ENCODE peak calls at places on chromosome 1, in four cellular contexts. One of them, this sample, is unnamed.

GRCh38 chr1:181522864-181523263 is 39.5 kb downstream of the CACNA1E start:
- DNase-seq in kidney tubule cell: no peak
- DNase-seq in lung: no peak
- DNase-seq in stimulated activated CD4-positive, alpha-beta T cell treated with anti-CD3 and anti-CD28 coated beads, Interleukin-4, amount 100 ng/mL, for 24 hours: no peak
- DNase-seq in this sample: no peak

GRCh38 chr1:25793585-25794170 is 6.3 kb upstream of the SELENON start:
- DNase-seq in kidney tubule cell: no peak
- DNase-seq in lung: no peak
- DNase-seq in stimulated activated CD4-positive, alpha-beta T cell treated with anti-CD3 and anti-CD28 coated beads, Interleukin-4, amount 100 ng/mL, for 24 hours: no peak
- DNase-seq in this sample: no peak

GRCh38 chr1:16387201-16388185 is 20.5 kb downstream of the SZRD1 start:
- DNase-seq in kidney tubule cell: no peak
- DNase-seq in lung: peak
- DNase-seq in stimulated activated CD4-positive, alpha-beta T cell treated with anti-CD3 and anti-CD28 coated beads, Interleukin-4, amount 100 ng/mL, for 24 hours: no peak
- DNase-seq in this sample: no peak

GRCh38 chr1:55400560-55400959 is 185.4 kb upstream of the USP24 start:
- DNase-seq in kidney tubule cell: no peak
- DNase-seq in lung: no peak
- DNase-seq in stimulated activated CD4-positive, alpha-beta T cell treated with anti-CD3 and anti-CD28 coated beads, Interleukin-4, amount 100 ng/mL, for 24 hours: no peak
- DNase-seq in this sample: no peak

GRCh38 chr1:197675475-197676324 is 99.6 kb downstream of the DENND1B start:
- DNase-seq in kidney tubule cell: no peak
- DNase-seq in lung: no peak
- DNase-seq in stimulated activated CD4-positive, alpha-beta T cell treated with anti-CD3 and anti-CD28 coated beads, Interleukin-4, amount 100 ng/mL, for 24 hours: no peak
- DNase-seq in this sample: peak

GRCh38 chr1:159250817-159251216 is 46.1 kb downstream of the ACKR1 start:
- DNase-seq in kidney tubule cell: no peak
- DNase-seq in lung: no peak
- DNase-seq in stimulated activated CD4-positive, alpha-beta T cell treated with anti-CD3 and anti-CD28 coated beads, Interleukin-4, amount 100 ng/mL, for 24 hours: no peak
- DNase-seq in this sample: no peak

GRCh38 chr1:11293856-11294255 is 20.9 kb downstream of the UBIAD1 start:
- DNase-seq in kidney tubule cell: no peak
- DNase-seq in lung: no peak
- DNase-seq in stimulated activated CD4-positive, alpha-beta T cell treated with anti-CD3 and anti-CD28 coated beads, Interleukin-4, amount 100 ng/mL, for 24 hours: no peak
- DNase-seq in this sample: no peak

GRCh38 chr1:241229216-241229615 is 127.8 kb downstream of the RGS7 start:
- DNase-seq in kidney tubule cell: peak
- DNase-seq in lung: no peak
- DNase-seq in stimulated activated CD4-positive, alpha-beta T cell treated with anti-CD3 and anti-CD28 coated beads, Interleukin-4, amount 100 ng/mL, for 24 hours: no peak
- DNase-seq in this sample: peak

GRCh38 chr1:217433664-217434063 is 197.2 kb downstream of the GPATCH2 start:
- DNase-seq in kidney tubule cell: no peak
- DNase-seq in lung: no peak
- DNase-seq in stimulated activated CD4-positive, alpha-beta T cell treated with anti-CD3 and anti-CD28 coated beads, Interleukin-4, amount 100 ng/mL, for 24 hours: no peak
- DNase-seq in this sample: no peak

GRCh38 chr1:25549273-25550154 is 6.1 kb downstream of the LDLRAP1 start:
- DNase-seq in kidney tubule cell: peak
- DNase-seq in lung: peak
- DNase-seq in stimulated activated CD4-positive, alpha-beta T cell treated with anti-CD3 and anti-CD28 coated beads, Interleukin-4, amount 100 ng/mL, for 24 hours: peak
- DNase-seq in this sample: peak

GRCh38 chr1:61142726-61143500 is 60.6 kb downstream of the NFIA start:
- DNase-seq in kidney tubule cell: no peak
- DNase-seq in lung: peak
- DNase-seq in stimulated activated CD4-positive, alpha-beta T cell treated with anti-CD3 and anti-CD28 coated beads, Interleukin-4, amount 100 ng/mL, for 24 hours: no peak
- DNase-seq in this sample: peak

GRCh38 chr1:3504151-3504822 is 49.8 kb downstream of the ARHGEF16 start:
- DNase-seq in kidney tubule cell: peak
- DNase-seq in lung: peak
- DNase-seq in stimulated activated CD4-positive, alpha-beta T cell treated with anti-CD3 and anti-CD28 coated beads, Interleukin-4, amount 100 ng/mL, for 24 hours: no peak
- DNase-seq in this sample: no peak

GRCh38 chr1:88650676-88651418 is 33.2 kb upstream of the PKN2 start:
- DNase-seq in kidney tubule cell: peak
- DNase-seq in lung: no peak
- DNase-seq in stimulated activated CD4-positive, alpha-beta T cell treated with anti-CD3 and anti-CD28 coated beads, Interleukin-4, amount 100 ng/mL, for 24 hours: no peak
- DNase-seq in this sample: no peak

GRCh38 chr1:14413809-14414208 is 184.7 kb upstream of the KAZN start:
- DNase-seq in kidney tubule cell: peak
- DNase-seq in lung: no peak
- DNase-seq in stimulated activated CD4-positive, alpha-beta T cell treated with anti-CD3 and anti-CD28 coated beads, Interleukin-4, amount 100 ng/mL, for 24 hours: no peak
- DNase-seq in this sample: no peak

GRCh38 chr1:53046930-53047329 is 15.1 kb upstream of the PODN start:
- DNase-seq in kidney tubule cell: peak
- DNase-seq in lung: no peak
- DNase-seq in stimulated activated CD4-positive, alpha-beta T cell treated with anti-CD3 and anti-CD28 coated beads, Interleukin-4, amount 100 ng/mL, for 24 hours: no peak
- DNase-seq in this sample: no peak

GRCh38 chr1:1891349-1892078 is 627 bp upstream of the GNB1 start:
- DNase-seq in kidney tubule cell: peak
- DNase-seq in lung: peak
- DNase-seq in stimulated activated CD4-positive, alpha-beta T cell treated with anti-CD3 and anti-CD28 coated beads, Interleukin-4, amount 100 ng/mL, for 24 hours: peak
- DNase-seq in this sample: peak

GRCh38 chr1:22412932-22413727 is 38.5 kb upstream of the ZBTB40 start:
- DNase-seq in kidney tubule cell: peak
- DNase-seq in lung: no peak
- DNase-seq in stimulated activated CD4-positive, alpha-beta T cell treated with anti-CD3 and anti-CD28 coated beads, Interleukin-4, amount 100 ng/mL, for 24 hours: no peak
- DNase-seq in this sample: no peak

GRCh38 chr1:168469690-168470089 is 74.1 kb downstream of the XCL2 start:
- DNase-seq in kidney tubule cell: peak
- DNase-seq in lung: no peak
- DNase-seq in stimulated activated CD4-positive, alpha-beta T cell treated with anti-CD3 and anti-CD28 coated beads, Interleukin-4, amount 100 ng/mL, for 24 hours: peak
- DNase-seq in this sample: peak

GRCh38 chr1:1929102-1929638 is 10.1 kb upstream of the TMEM52 start:
- DNase-seq in kidney tubule cell: no peak
- DNase-seq in lung: no peak
- DNase-seq in stimulated activated CD4-positive, alpha-beta T cell treated with anti-CD3 and anti-CD28 coated beads, Interleukin-4, amount 100 ng/mL, for 24 hours: no peak
- DNase-seq in this sample: no peak

This sample was measured in colonic mucosa.